ENCODE peak calls at places on chromosomes 13 and 19, in seven cellular contexts. One of them, this sample, is unnamed.
A peak's percentile ranks its signal among the peaks of the same experiment; 100 is the strongest.

GRCh38 chr19:642755-643727 is 3.4 kb downstream of the FGF22 start:
- DNase-seq in fibroblast of pulmonary artery: no peak
- DNase-seq in effector memory CD4-positive, alpha-beta T cell: no peak
- DNase-seq in uterus: no peak
- DNase-seq in effector memory CD8-positive, alpha-beta T cell: no peak
- DNase-seq in NCI-H446: no peak
- DNase-seq in activated T-cell treated with anti-CD3 and anti-CD28 coated beads, Interleukin-2, amount 50 U/mL, for 72 hours: no peak
- DNase-seq in this sample: no peak

GRCh38 chr19:12766051-12766521 is 9.3 kb downstream of the HOOK2 start:
- DNase-seq in fibroblast of pulmonary artery: peak; percentile 81
- DNase-seq in effector memory CD4-positive, alpha-beta T cell: peak; percentile 69
- DNase-seq in uterus: peak; percentile 84
- DNase-seq in effector memory CD8-positive, alpha-beta T cell: peak; percentile 85
- DNase-seq in NCI-H446: peak; percentile 82
- DNase-seq in activated T-cell treated with anti-CD3 and anti-CD28 coated beads, Interleukin-2, amount 50 U/mL, for 72 hours: peak; percentile 87
- DNase-seq in this sample: peak; percentile 37

GRCh38 chr19:33396701-33397535 is 23.4 kb downstream of the CEBPG start:
- DNase-seq in fibroblast of pulmonary artery: peak; percentile 30
- DNase-seq in effector memory CD4-positive, alpha-beta T cell: no peak
- DNase-seq in uterus: no peak
- DNase-seq in effector memory CD8-positive, alpha-beta T cell: no peak
- DNase-seq in NCI-H446: no peak
- DNase-seq in activated T-cell treated with anti-CD3 and anti-CD28 coated beads, Interleukin-2, amount 50 U/mL, for 72 hours: no peak
- DNase-seq in this sample: no peak

GRCh38 chr13:96041326-96042092 is 11.7 kb downstream of the UGGT2 start:
- DNase-seq in fibroblast of pulmonary artery: no peak
- DNase-seq in effector memory CD4-positive, alpha-beta T cell: no peak
- DNase-seq in uterus: no peak
- DNase-seq in effector memory CD8-positive, alpha-beta T cell: no peak
- DNase-seq in NCI-H446: no peak
- DNase-seq in activated T-cell treated with anti-CD3 and anti-CD28 coated beads, Interleukin-2, amount 50 U/mL, for 72 hours: no peak
- DNase-seq in this sample: no peak

GRCh38 chr19:41376241-41376997 is at the start of gene TMEM91:
- DNase-seq in fibroblast of pulmonary artery: peak; percentile 31
- DNase-seq in effector memory CD4-positive, alpha-beta T cell: no peak
- DNase-seq in uterus: peak; percentile 62
- DNase-seq in effector memory CD8-positive, alpha-beta T cell: no peak
- DNase-seq in NCI-H446: no peak
- DNase-seq in activated T-cell treated with anti-CD3 and anti-CD28 coated beads, Interleukin-2, amount 50 U/mL, for 72 hours: peak; percentile 19
- DNase-seq in this sample: no peak

GRCh38 chr13:113398963-113399754 is 35.2 kb upstream of the GRTP1 start:
- DNase-seq in fibroblast of pulmonary artery: no peak
- DNase-seq in effector memory CD4-positive, alpha-beta T cell: no peak
- DNase-seq in uterus: no peak
- DNase-seq in effector memory CD8-positive, alpha-beta T cell: no peak
- DNase-seq in NCI-H446: no peak
- DNase-seq in activated T-cell treated with anti-CD3 and anti-CD28 coated beads, Interleukin-2, amount 50 U/mL, for 72 hours: no peak
- DNase-seq in this sample: peak; percentile 59

GRCh38 chr19:17289489-17289888 is 7.8 kb downstream of the ANKLE1 start:
- DNase-seq in fibroblast of pulmonary artery: peak; percentile 93
- DNase-seq in effector memory CD4-positive, alpha-beta T cell: no peak
- DNase-seq in uterus: peak; percentile 57
- DNase-seq in effector memory CD8-positive, alpha-beta T cell: no peak
- DNase-seq in NCI-H446: no peak
- DNase-seq in activated T-cell treated with anti-CD3 and anti-CD28 coated beads, Interleukin-2, amount 50 U/mL, for 72 hours: peak; percentile 68
- DNase-seq in this sample: peak; percentile 85

GRCh38 chr13:42393573-42394360 is 121.8 kb downstream of the AKAP11 start:
- DNase-seq in fibroblast of pulmonary artery: no peak
- DNase-seq in effector memory CD4-positive, alpha-beta T cell: no peak
- DNase-seq in uterus: no peak
- DNase-seq in effector memory CD8-positive, alpha-beta T cell: no peak
- DNase-seq in NCI-H446: no peak
- DNase-seq in activated T-cell treated with anti-CD3 and anti-CD28 coated beads, Interleukin-2, amount 50 U/mL, for 72 hours: peak; percentile 34
- DNase-seq in this sample: no peak

GRCh38 chr13:53068841-53069520 is 40.4 kb downstream of the OLFM4 start:
- DNase-seq in fibroblast of pulmonary artery: no peak
- DNase-seq in effector memory CD4-positive, alpha-beta T cell: no peak
- DNase-seq in uterus: no peak
- DNase-seq in effector memory CD8-positive, alpha-beta T cell: no peak
- DNase-seq in NCI-H446: peak; percentile 3
- DNase-seq in activated T-cell treated with anti-CD3 and anti-CD28 coated beads, Interleukin-2, amount 50 U/mL, for 72 hours: no peak
- DNase-seq in this sample: no peak

GRCh38 chr13:113783482-113783881 is 24.5 kb downstream of the TMEM255B start:
- DNase-seq in fibroblast of pulmonary artery: no peak
- DNase-seq in effector memory CD4-positive, alpha-beta T cell: no peak
- DNase-seq in uterus: no peak
- DNase-seq in effector memory CD8-positive, alpha-beta T cell: no peak
- DNase-seq in NCI-H446: no peak
- DNase-seq in activated T-cell treated with anti-CD3 and anti-CD28 coated beads, Interleukin-2, amount 50 U/mL, for 72 hours: no peak
- DNase-seq in this sample: no peak

GRCh38 chr13:110498327-110498726 is 63.2 kb downstream of the RAB20 start:
- DNase-seq in fibroblast of pulmonary artery: no peak
- DNase-seq in effector memory CD4-positive, alpha-beta T cell: no peak
- DNase-seq in uterus: no peak
- DNase-seq in effector memory CD8-positive, alpha-beta T cell: no peak
- DNase-seq in NCI-H446: no peak
- DNase-seq in activated T-cell treated with anti-CD3 and anti-CD28 coated beads, Interleukin-2, amount 50 U/mL, for 72 hours: no peak
- DNase-seq in this sample: no peak